ENCODE peak calls at places on chromosomes 12 and 14, in ten cellular contexts. Q, Y, J, X, H, N, V, K, M and F are unnamed samples.

GRCh38 chr14:100815478-100816285 is 10.2 kb upstream of the MEG3 start:
- DNase-seq in Q (no peak), Y (peak), J (no peak), X (no peak), H (no peak), N (no peak), V (no peak), K (no peak), M (no peak), F (no peak)

GRCh38 chr12:123614110-123614509 is 12.2 kb downstream of the DDX55 start:
- DNase-seq in Q (no peak), Y (no peak), J (no peak), X (no peak), H (no peak), N (no peak), V (no peak), K (no peak), M (no peak), F (no peak)

GRCh38 chr12:16329594-16329993 is 17.9 kb upstream of the MGST1 start:
- DNase-seq in Q (no peak), Y (no peak), J (no peak), X (no peak), H (no peak), N (no peak), V (no peak), K (no peak), M (no peak), F (no peak)

GRCh38 chr14:59511916-59512530 is 27.7 kb downstream of the JKAMP start:
- DNase-seq in Q (peak), Y (no peak), J (no peak), X (no peak), H (no peak), N (no peak), V (peak), K (no peak), M (peak), F (peak)

GRCh38 chr12:70246580-70246979 is 3.3 kb downstream of the CNOT2 start:
- DNase-seq in Q (no peak), Y (peak), J (no peak), X (no peak), H (no peak), N (no peak), V (no peak), K (no peak), M (no peak), F (no peak)

GRCh38 chr14:71119075-71119474 is 211.8 kb downstream of the PCNX1 start:
- DNase-seq in Q (no peak), Y (no peak), J (no peak), X (no peak), H (no peak), N (no peak), V (no peak), K (no peak), M (no peak), F (no peak)

GRCh38 chr12:56007892-56008471 is 10.9 kb downstream of the SUOX start:
- DNase-seq in Q (no peak), Y (peak), J (no peak), X (peak), H (no peak), N (no peak), V (peak), K (no peak), M (peak), F (no peak)

GRCh38 chr12:96474206-96474605 is 15.2 kb upstream of the CFAP54 start:
- DNase-seq in Q (no peak), Y (no peak), J (no peak), X (no peak), H (no peak), N (no peak), V (no peak), K (no peak), M (no peak), F (no peak)

GRCh38 chr12:79012616-79013015 is 148.0 kb downstream of the SYT1 start:
- DNase-seq in Q (no peak), Y (no peak), J (no peak), X (no peak), H (no peak), N (no peak), V (no peak), K (no peak), M (no peak), F (no peak)

GRCh38 chr14:75831971-75832370 is 149.8 kb downstream of the TGFB3 start:
- DNase-seq in Q (no peak), Y (peak), J (no peak), X (no peak), H (no peak), N (no peak), V (no peak), K (no peak), M (no peak), F (no peak)

GRCh38 chr12:130513572-130513971 is 175.9 kb downstream of the PIWIL1 start:
- DNase-seq in Q (no peak), Y (no peak), J (no peak), X (no peak), H (no peak), N (no peak), V (no peak), K (no peak), M (no peak), F (no peak)

GRCh38 chr12:55931780-55932545 is 1.0 kb downstream of the DGKA start:
- DNase-seq in Q (peak), Y (peak), J (peak), X (no peak), H (no peak), N (peak), V (peak), K (peak), M (peak), F (peak)

GRCh38 chr14:72547999-72548398 is 345.9 kb downstream of the DPF3 start:
- DNase-seq in Q (no peak), Y (no peak), J (no peak), X (no peak), H (no peak), N (no peak), V (no peak), K (no peak), M (no peak), F (no peak)

GRCh38 chr14:76091036-76091435 is 60.7 kb upstream of the GPATCH2L start:
- DNase-seq in Q (peak), Y (no peak), J (no peak), X (no peak), H (no peak), N (peak), V (no peak), K (peak), M (no peak), F (no peak)

GRCh38 chr12:32139064-32139421 is 32.4 kb downstream of the BICD1 start:
- DNase-seq in Q (peak), Y (peak), J (no peak), X (no peak), H (no peak), N (no peak), V (peak), K (no peak), M (no peak), F (no peak)

GRCh38 chr12:104359216-104359615 is 55.7 kb downstream of the EID3 start:
- DNase-seq in Q (no peak), Y (no peak), J (no peak), X (no peak), H (no peak), N (no peak), V (no peak), K (no peak), M (no peak), F (no peak)

GRCh38 chr14:46322076-46322475 is 329.5 kb downstream of the RPL10L start:
- DNase-seq in Q (no peak), Y (no peak), J (no peak), X (no peak), H (no peak), N (no peak), V (no peak), K (no peak), M (no peak), F (no peak)

GRCh38 chr12:54421175-54421872 is 2.3 kb upstream of the ITGA5 start:
- DNase-seq in Q (no peak), Y (peak), J (no peak), X (no peak), H (no peak), N (no peak), V (no peak), K (peak), M (no peak), F (no peak)

GRCh38 chr12:31323466-31324115 is 2.4 kb downstream of the SINHCAF start:
- DNase-seq in Q (peak), Y (peak), J (peak), X (no peak), H (no peak), N (no peak), V (peak), K (peak), M (no peak), F (peak)

GRCh38 chr12:58293308-58293983 is 352.1 kb downstream of the ATP23 start:
- DNase-seq in Q (no peak), Y (no peak), J (no peak), X (no peak), H (no peak), N (no peak), V (no peak), K (no peak), M (no peak), F (no peak)

GRCh38 chr12:5433840-5434646 is 2.1 kb downstream of the NTF3 start:
- DNase-seq in Q (no peak), Y (no peak), J (no peak), X (no peak), H (no peak), N (no peak), V (peak), K (no peak), M (no peak), F (no peak)

GRCh38 chr12:124610021-124610606 is 42.7 kb upstream of the NCOR2 start:
- DNase-seq in Q (no peak), Y (no peak), J (no peak), X (no peak), H (no peak), N (no peak), V (no peak), K (no peak), M (no peak), F (no peak)

GRCh38 chr12:46303039-46303666 is 34.3 kb upstream of the SLC38A1 start:
- DNase-seq in Q (peak), Y (peak), J (peak), X (peak), H (no peak), N (peak), V (peak), K (no peak), M (peak), F (no peak)

GRCh38 chr12:8661751-8662150 is 875 bp downstream of the MFAP5 start:
- DNase-seq in Q (no peak), Y (no peak), J (no peak), X (no peak), H (no peak), N (no peak), V (no peak), K (no peak), M (no peak), F (no peak)

GRCh38 chr12:57863676-57864075 is 17.1 kb upstream of the CTDSP2 start:
- DNase-seq in Q (no peak), Y (no peak), J (no peak), X (no peak), H (no peak), N (no peak), V (no peak), K (no peak), M (no peak), F (no peak)

GRCh38 chr12:9701380-9702154 is 31.3 kb downstream of the CLECL1 start:
- DNase-seq in Q (no peak), Y (no peak), J (no peak), X (no peak), H (no peak), N (no peak), V (no peak), K (no peak), M (no peak), F (no peak)

GRCh38 chr12:1517007-1517406 is 77.4 kb downstream of the FBXL14 start:
- DNase-seq in Q (no peak), Y (peak), J (no peak), X (no peak), H (no peak), N (no peak), V (no peak), K (no peak), M (peak), F (no peak)

GRCh38 chr14:59140441-59140840 is 48.0 kb upstream of the DAAM1 start:
- DNase-seq in Q (no peak), Y (peak), J (no peak), X (no peak), H (no peak), N (no peak), V (no peak), K (no peak), M (no peak), F (no peak)